ENCODE peak calls at places on chromosomes 2 and 18, in eight cellular contexts. N is pancreas, I is thoracic aorta, D is astrocyte of the cerebellum, L is chondrocyte, Q is gastrocnemius medialis, P is glutamatergic neuron, W is fibroblast of the aortic adventitia. U is an unnamed sample.

GRCh38 chr18:44625367-44625766 is 55.3 kb upstream of the SETBP1 start:
- DNase-seq in L (no peak), D (no peak), W (no peak), N (no peak), Q (no peak), I (no peak), P (no peak), U (no peak)

GRCh38 chr2:182584462-182584861 is 131.6 kb upstream of the DNAJC10 start:
- DNase-seq in I (no peak), N (no peak), L (no peak), W (no peak), Q (no peak), D (no peak), P (no peak), U (no peak)

GRCh38 chr18:59639821-59640220 is 57.4 kb downstream of the CCBE1 start:
- DNase-seq in D (no peak), W (no peak), I (no peak), P (no peak), Q (no peak), N (no peak), L (no peak), U (no peak)

GRCh38 chr2:26168785-26169184 is 4.1 kb upstream of the GAREM2 start:
- DNase-seq in L (peak), D (no peak), P (no peak), I (no peak), W (no peak), Q (no peak), N (no peak), U (peak)

GRCh38 chr2:67215214-67215613 is 181.9 kb upstream of the ETAA1 start:
- DNase-seq in D (peak), W (peak), L (peak), Q (no peak), N (peak), P (peak), I (no peak), U (no peak)

GRCh38 chr2:41206004-41206403 is 754.1 kb upstream of the SLC8A1 start:
- DNase-seq in W (no peak), N (no peak), D (no peak), Q (no peak), I (no peak), L (no peak), P (no peak), U (no peak)

GRCh38 chr2:240231838-240232244 is 91.4 kb upstream of the OTOS start:
- DNase-seq in I (no peak), D (no peak), P (no peak), L (no peak), W (no peak), Q (peak), N (peak), U (peak)

GRCh38 chr18:63303562-63303961 is 16.0 kb downstream of the BCL2 start:
- DNase-seq in N (no peak), W (no peak), D (no peak), L (no peak), I (no peak), Q (no peak), P (no peak), U (no peak)

GRCh38 chr2:68157002-68157401 is 686 bp upstream of the PNO1 start:
- DNase-seq in L (peak), Q (no peak), W (no peak), P (peak), D (no peak), I (no peak), N (no peak), U (peak)

GRCh38 chr18:42640160-42640559 is 475.3 kb downstream of the RIT2 start:
- DNase-seq in D (no peak), P (no peak), I (no peak), N (no peak), Q (no peak), L (no peak), W (no peak), U (no peak)

GRCh38 chr2:176178271-176178806 is 10.1 kb upstream of the HOXD1 start:
- DNase-seq in W (no peak), L (no peak), P (peak), N (no peak), I (no peak), Q (no peak), D (no peak), U (peak)

GRCh38 chr2:239949537-239949936 is 75.6 kb downstream of the NDUFA10 start:
- DNase-seq in P (no peak), W (no peak), I (no peak), Q (no peak), D (no peak), N (no peak), L (peak), U (no peak)

DNA sequence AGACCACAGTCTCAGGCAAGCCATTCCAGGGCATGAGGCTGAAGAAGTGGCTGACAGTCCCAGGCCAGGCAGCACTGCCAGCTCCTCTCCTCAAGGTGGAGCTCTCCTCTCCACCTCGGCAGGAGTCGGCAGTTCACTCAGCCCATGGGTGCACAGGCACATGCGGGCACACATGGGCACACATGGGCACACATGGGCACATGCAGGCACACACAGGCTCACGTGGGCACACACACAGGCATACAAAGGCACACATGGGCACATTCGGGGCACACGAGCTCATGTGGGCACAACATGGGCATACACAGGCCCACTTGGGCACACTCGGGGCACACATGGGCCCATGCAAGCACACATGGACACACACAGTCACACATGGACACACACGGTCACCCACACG is 65.3 kb upstream of the TAF1B start:
- DNase-seq in Q (peak), W (no peak), L (peak), P (peak), I (no peak), D (no peak), N (no peak), U (no peak)
- TF ChIP-seq CTCF in Q (no peak), W (peak), L (peak), P (peak), I (no peak), D (peak), N (no peak), U (no peak)

DNA sequence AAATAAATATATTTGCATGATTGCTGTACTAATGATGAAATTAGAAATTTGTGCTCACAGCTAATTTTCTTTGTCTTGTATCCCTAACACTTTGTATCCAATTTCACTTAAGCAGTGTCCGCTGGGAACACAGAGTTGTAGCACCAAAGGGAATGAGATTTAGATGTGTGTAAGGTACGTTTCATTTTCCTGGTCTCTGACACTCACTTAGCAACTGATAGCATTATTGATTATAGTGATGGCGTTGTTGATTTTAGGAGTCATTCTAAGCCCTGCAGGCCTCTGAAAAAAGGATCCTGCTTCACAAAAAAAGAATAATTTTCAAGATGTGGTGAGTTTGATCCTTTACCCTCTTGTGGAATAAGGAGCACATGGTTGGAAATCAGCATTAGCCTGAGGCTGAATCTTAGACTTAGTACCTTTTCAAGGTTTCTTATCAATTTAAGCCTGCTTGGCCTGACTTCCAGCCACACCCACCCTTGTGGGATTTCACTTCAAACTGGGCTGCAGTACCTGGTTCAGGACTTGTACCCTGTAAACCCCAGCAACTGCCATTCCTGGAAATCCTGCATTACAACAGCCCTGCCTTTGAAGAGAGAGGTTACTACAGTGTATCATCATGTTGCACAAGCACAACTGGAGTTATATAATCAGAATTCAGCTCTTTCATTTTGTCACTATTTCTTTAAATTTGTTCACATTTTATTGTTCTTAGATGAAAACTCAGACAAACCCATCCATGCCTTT is 116.2 kb downstream of the RND3 start:
- DNase-seq in N (no peak), Q (no peak), L (no peak), P (no peak), W (no peak), D (no peak), I (no peak), U (no peak)
- TF ChIP-seq CTCF in N (no peak), Q (no peak), L (no peak), P (no peak), W (no peak), D (no peak), I (no peak), U (no peak)

GRCh38 chr2:31079665-31080064 is 58.6 kb downstream of the GALNT14 start:
- DNase-seq in L (no peak), P (peak), I (no peak), W (no peak), N (no peak), D (no peak), Q (no peak), U (no peak)
- TF ChIP-seq CTCF in L (peak), P (peak), I (no peak), W (no peak), N (no peak), D (no peak), Q (no peak), U (no peak)

DNA sequence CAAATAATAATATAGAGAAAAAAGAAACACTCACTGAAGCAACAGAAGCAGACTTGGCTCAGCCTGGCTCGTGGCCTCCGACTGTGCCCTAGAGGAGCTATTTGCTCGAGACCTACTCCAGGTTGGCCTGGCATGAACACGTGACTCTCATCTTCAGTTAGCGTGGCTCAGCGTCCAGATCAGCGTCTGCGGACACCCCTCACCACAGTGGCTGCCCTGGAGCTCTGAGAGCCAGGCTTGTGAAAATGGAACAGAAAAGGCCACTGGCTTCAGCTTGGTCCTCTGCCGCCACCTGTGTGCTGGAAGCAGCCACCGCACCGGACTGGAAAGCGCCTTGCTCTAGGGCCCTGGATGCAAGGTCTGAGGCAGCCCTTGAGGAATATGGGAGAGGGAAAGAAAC is 1184.0 kb upstream of the GYPC start:
- DNase-seq in L (no peak), N (no peak), I (no peak), Q (no peak), W (peak), P (peak), D (no peak), U (no peak)
- TF ChIP-seq CTCF in L (peak), N (no peak), I (no peak), Q (no peak), W (peak), P (peak), D (peak), U (no peak)

GRCh38 chr18:52409732-52410131 is 69.7 kb downstream of the DCC start:
- DNase-seq in I (no peak), D (no peak), W (no peak), P (no peak), L (no peak), Q (no peak), N (no peak), U (no peak)
- TF ChIP-seq CTCF in I (no peak), D (no peak), W (no peak), P (no peak), L (no peak), Q (no peak), N (no peak), U (no peak)

GRCh38 chr2:3535794-3536681 is 16.7 kb upstream of the ADI1 start:
- DNase-seq in N (peak), I (peak), Q (peak), W (peak), L (no peak), D (peak), P (no peak), U (peak)
- TF ChIP-seq CTCF in N (no peak), I (no peak), Q (no peak), W (peak), L (peak), D (no peak), P (no peak), U (peak)

DNA sequence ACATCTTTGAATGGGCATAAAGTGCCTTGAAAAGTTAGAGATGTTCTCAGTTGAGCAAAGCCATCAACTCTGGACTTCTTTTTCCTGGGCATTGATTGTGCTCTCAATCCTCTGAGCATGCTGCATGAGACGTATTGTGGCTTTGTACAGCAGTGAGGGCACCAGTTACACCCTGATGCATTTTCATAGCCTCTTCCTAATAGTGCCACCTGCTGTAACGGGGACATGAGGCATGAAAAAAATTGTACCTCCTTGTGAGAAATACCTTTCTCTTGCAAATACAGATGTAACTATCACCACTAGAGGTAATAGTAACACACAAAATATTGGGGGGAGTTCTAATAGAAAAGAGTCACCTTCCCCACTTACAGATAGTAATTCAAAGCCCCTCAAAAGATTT is 697.5 kb downstream of the TMEM182 start:
- DNase-seq in L (no peak), N (no peak), D (no peak), I (no peak), W (no peak), P (no peak), Q (no peak), U (no peak)
- TF ChIP-seq CTCF in L (peak), N (no peak), D (no peak), I (no peak), W (no peak), P (no peak), Q (no peak), U (no peak)

DNA sequence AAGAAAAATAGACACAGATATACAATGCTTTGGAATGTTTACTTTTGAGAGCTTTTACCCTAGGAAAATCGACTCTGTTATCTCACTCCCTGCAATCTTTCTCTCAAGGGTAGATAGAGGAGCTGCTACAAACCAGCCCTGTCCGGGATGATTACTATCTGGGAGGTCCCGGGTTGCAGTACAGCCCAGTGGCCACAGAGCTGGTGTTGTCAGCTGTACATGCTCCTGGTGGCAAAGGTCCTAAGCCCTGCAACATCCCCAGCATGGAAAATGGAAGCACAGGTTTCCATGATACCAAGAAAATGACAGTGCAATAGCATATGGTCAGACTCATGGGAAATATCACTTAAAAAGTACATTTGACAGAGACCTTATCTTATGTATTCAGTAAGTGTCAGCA is 570.5 kb upstream of the SOX11 start:
- DNase-seq in P (peak), L (no peak), D (no peak), Q (no peak), W (no peak), I (no peak), N (no peak), U (no peak)
- TF ChIP-seq CTCF in P (peak), L (peak), D (no peak), Q (peak), W (no peak), I (no peak), N (no peak), U (no peak)

GRCh38 chr2:217293046-217293445 is 433.2 kb upstream of the TNP1 start:
- DNase-seq in I (no peak), P (no peak), L (no peak), W (no peak), D (no peak), N (no peak), Q (no peak), U (no peak)
- TF ChIP-seq CTCF in I (no peak), P (no peak), L (no peak), W (no peak), D (no peak), N (no peak), Q (no peak), U (no peak)

GRCh38 chr2:33670392-33670937 is 71.4 kb upstream of the FAM98A start:
- DNase-seq in Q (no peak), D (no peak), N (no peak), I (no peak), W (no peak), L (no peak), P (no peak), U (no peak)
- TF ChIP-seq CTCF in Q (no peak), D (no peak), N (no peak), I (no peak), W (peak), L (peak), P (no peak), U (no peak)